ENCODE peak calls at places on chromosome 14, in ten cellular contexts. One of them, this sample, is unnamed.

GRCh38 chr14:49593016-49593415 is 5.7 kb upstream of the LRR1 start:
- DNase-seq in pancreas: no peak
- DNase-seq in MM.1S: no peak
- DNase-seq in HCT116: no peak
- DNase-seq in cardiac fibroblast: peak
- DNase-seq in skeletal muscle cell: no peak
- DNase-seq in sigmoid colon: no peak
- DNase-seq in BJ: no peak
- DNase-seq in WERI-Rb-1: no peak
- DNase-seq in astrocyte of the spinal cord: peak
- DNase-seq in this sample: peak

GRCh38 chr14:34673702-34674101 is 40.7 kb downstream of the CFL2 start:
- DNase-seq in pancreas: no peak
- DNase-seq in MM.1S: no peak
- DNase-seq in HCT116: no peak
- DNase-seq in cardiac fibroblast: no peak
- DNase-seq in skeletal muscle cell: no peak
- DNase-seq in sigmoid colon: no peak
- DNase-seq in BJ: no peak
- DNase-seq in WERI-Rb-1: no peak
- DNase-seq in astrocyte of the spinal cord: no peak
- DNase-seq in this sample: no peak

GRCh38 chr14:28294834-28295440 is 471.6 kb upstream of the FOXG1 start:
- DNase-seq in pancreas: no peak
- DNase-seq in MM.1S: peak
- DNase-seq in HCT116: no peak
- DNase-seq in cardiac fibroblast: peak
- DNase-seq in skeletal muscle cell: peak
- DNase-seq in sigmoid colon: no peak
- DNase-seq in BJ: no peak
- DNase-seq in WERI-Rb-1: no peak
- DNase-seq in astrocyte of the spinal cord: peak
- DNase-seq in this sample: no peak

GRCh38 chr14:102362084-102362483 is 606 bp downstream of the CINP start:
- DNase-seq in pancreas: no peak
- DNase-seq in MM.1S: no peak
- DNase-seq in HCT116: no peak
- DNase-seq in cardiac fibroblast: peak
- DNase-seq in skeletal muscle cell: no peak
- DNase-seq in sigmoid colon: no peak
- DNase-seq in BJ: peak
- DNase-seq in WERI-Rb-1: no peak
- DNase-seq in astrocyte of the spinal cord: peak
- DNase-seq in this sample: no peak

GRCh38 chr14:88554458-88555286 is at the start of gene PTPN21:
- DNase-seq in pancreas: peak
- DNase-seq in MM.1S: peak
- DNase-seq in HCT116: no peak
- DNase-seq in cardiac fibroblast: peak
- DNase-seq in skeletal muscle cell: no peak
- DNase-seq in sigmoid colon: peak
- DNase-seq in BJ: no peak
- DNase-seq in WERI-Rb-1: peak
- DNase-seq in astrocyte of the spinal cord: peak
- DNase-seq in this sample: no peak

GRCh38 chr14:105064001-105064400 is 1.2 kb downstream of the GPR132 start:
- DNase-seq in pancreas: no peak
- DNase-seq in MM.1S: no peak
- DNase-seq in HCT116: no peak
- DNase-seq in cardiac fibroblast: no peak
- DNase-seq in skeletal muscle cell: no peak
- DNase-seq in sigmoid colon: no peak
- DNase-seq in BJ: no peak
- DNase-seq in WERI-Rb-1: no peak
- DNase-seq in astrocyte of the spinal cord: no peak
- DNase-seq in this sample: no peak

GRCh38 chr14:51908086-51908485 is 47.7 kb downstream of the GNG2 start:
- DNase-seq in pancreas: no peak
- DNase-seq in MM.1S: no peak
- DNase-seq in HCT116: no peak
- DNase-seq in cardiac fibroblast: peak
- DNase-seq in skeletal muscle cell: no peak
- DNase-seq in sigmoid colon: no peak
- DNase-seq in BJ: no peak
- DNase-seq in WERI-Rb-1: no peak
- DNase-seq in astrocyte of the spinal cord: no peak
- DNase-seq in this sample: no peak

GRCh38 chr14:80188571-80188970 is 22.7 kb downstream of the DIO2 start:
- DNase-seq in pancreas: no peak
- DNase-seq in MM.1S: no peak
- DNase-seq in HCT116: no peak
- DNase-seq in cardiac fibroblast: no peak
- DNase-seq in skeletal muscle cell: no peak
- DNase-seq in sigmoid colon: no peak
- DNase-seq in BJ: no peak
- DNase-seq in WERI-Rb-1: no peak
- DNase-seq in astrocyte of the spinal cord: no peak
- DNase-seq in this sample: no peak

GRCh38 chr14:22887260-22887989 is 4.4 kb downstream of the REM2 start:
- DNase-seq in pancreas: no peak
- DNase-seq in MM.1S: peak
- DNase-seq in HCT116: peak
- DNase-seq in cardiac fibroblast: peak
- DNase-seq in skeletal muscle cell: peak
- DNase-seq in sigmoid colon: peak
- DNase-seq in BJ: no peak
- DNase-seq in WERI-Rb-1: no peak
- DNase-seq in astrocyte of the spinal cord: peak
- DNase-seq in this sample: no peak

GRCh38 chr14:22886500-22887259 is 3.7 kb downstream of the REM2 start:
- DNase-seq in pancreas: peak
- DNase-seq in MM.1S: peak
- DNase-seq in HCT116: peak
- DNase-seq in cardiac fibroblast: peak
- DNase-seq in skeletal muscle cell: no peak
- DNase-seq in sigmoid colon: peak
- DNase-seq in BJ: no peak
- DNase-seq in WERI-Rb-1: no peak
- DNase-seq in astrocyte of the spinal cord: peak
- DNase-seq in this sample: no peak

GRCh38 chr14:22885975-22886374 is 3.0 kb downstream of the REM2 start:
- DNase-seq in pancreas: no peak
- DNase-seq in MM.1S: no peak
- DNase-seq in HCT116: no peak
- DNase-seq in cardiac fibroblast: no peak
- DNase-seq in skeletal muscle cell: no peak
- DNase-seq in sigmoid colon: no peak
- DNase-seq in BJ: no peak
- DNase-seq in WERI-Rb-1: no peak
- DNase-seq in astrocyte of the spinal cord: no peak
- DNase-seq in this sample: no peak

GRCh38 chr14:22888662-22889061 is 5.6 kb downstream of the REM2 start:
- DNase-seq in pancreas: no peak
- DNase-seq in MM.1S: peak
- DNase-seq in HCT116: no peak
- DNase-seq in cardiac fibroblast: no peak
- DNase-seq in skeletal muscle cell: no peak
- DNase-seq in sigmoid colon: no peak
- DNase-seq in BJ: no peak
- DNase-seq in WERI-Rb-1: no peak
- DNase-seq in astrocyte of the spinal cord: no peak
- DNase-seq in this sample: no peak

GRCh38 chr14:22887990-22888378 is 5.0 kb downstream of the REM2 start:
- DNase-seq in pancreas: no peak
- DNase-seq in MM.1S: peak
- DNase-seq in HCT116: no peak
- DNase-seq in cardiac fibroblast: no peak
- DNase-seq in skeletal muscle cell: no peak
- DNase-seq in sigmoid colon: no peak
- DNase-seq in BJ: no peak
- DNase-seq in WERI-Rb-1: no peak
- DNase-seq in astrocyte of the spinal cord: no peak
- DNase-seq in this sample: no peak
- H3K4me3 ChIP-seq in pancreas: peak
- H3K4me3 ChIP-seq in MM.1S: peak
- H3K4me3 ChIP-seq in HCT116: peak
- H3K4me3 ChIP-seq in cardiac fibroblast: peak
- H3K4me3 ChIP-seq in skeletal muscle cell: peak
- H3K4me3 ChIP-seq in sigmoid colon: peak
- H3K4me3 ChIP-seq in BJ: peak
- H3K4me3 ChIP-seq in WERI-Rb-1: no peak
- H3K4me3 ChIP-seq in astrocyte of the spinal cord: peak
- H3K4me3 ChIP-seq in this sample: peak

DNA sequence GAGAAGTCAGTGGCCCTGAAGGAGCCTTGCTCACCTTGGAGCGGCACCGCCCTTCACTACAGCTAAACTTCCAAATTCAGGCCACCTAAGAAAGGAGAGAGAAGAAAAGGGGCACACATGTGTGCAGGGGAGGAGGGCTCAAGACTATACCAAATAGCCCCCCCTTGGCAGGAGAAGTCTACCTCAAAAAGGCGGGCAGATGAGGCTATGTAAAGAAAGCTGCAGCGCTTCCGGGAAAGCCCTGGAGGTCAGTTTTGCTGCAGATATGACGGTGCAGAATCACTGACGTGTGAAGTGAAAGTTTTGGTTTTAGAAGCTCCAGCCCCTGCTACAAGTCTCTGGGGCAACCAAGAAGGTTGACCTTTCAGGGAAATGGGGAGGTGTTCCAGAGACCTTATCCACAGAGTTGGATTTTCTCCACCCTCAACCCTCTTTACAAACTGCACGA is 48.2 kb upstream of the PNMA1 start:
- DNase-seq in pancreas: no peak
- DNase-seq in MM.1S: peak
- DNase-seq in HCT116: no peak
- DNase-seq in cardiac fibroblast: no peak
- DNase-seq in skeletal muscle cell: no peak
- DNase-seq in sigmoid colon: no peak
- DNase-seq in BJ: no peak
- DNase-seq in WERI-Rb-1: no peak
- DNase-seq in astrocyte of the spinal cord: no peak
- DNase-seq in this sample: no peak
- H3K4me3 ChIP-seq in pancreas: no peak
- H3K4me3 ChIP-seq in MM.1S: no peak
- H3K4me3 ChIP-seq in HCT116: no peak
- H3K4me3 ChIP-seq in cardiac fibroblast: no peak
- H3K4me3 ChIP-seq in skeletal muscle cell: no peak
- H3K4me3 ChIP-seq in sigmoid colon: no peak
- H3K4me3 ChIP-seq in BJ: no peak
- H3K4me3 ChIP-seq in WERI-Rb-1: no peak
- H3K4me3 ChIP-seq in astrocyte of the spinal cord: no peak
- H3K4me3 ChIP-seq in this sample: no peak

GRCh38 chr14:37170993-37171392 is 1.4 kb downstream of the SLC25A21 start:
- DNase-seq in pancreas: no peak
- DNase-seq in MM.1S: no peak
- DNase-seq in HCT116: no peak
- DNase-seq in cardiac fibroblast: no peak
- DNase-seq in skeletal muscle cell: no peak
- DNase-seq in sigmoid colon: no peak
- DNase-seq in BJ: no peak
- DNase-seq in WERI-Rb-1: no peak
- DNase-seq in astrocyte of the spinal cord: no peak
- DNase-seq in this sample: no peak

GRCh38 chr14:37172024-37172869 is at the start of gene SLC25A21:
- DNase-seq in pancreas: peak
- DNase-seq in MM.1S: no peak
- DNase-seq in HCT116: peak
- DNase-seq in cardiac fibroblast: peak
- DNase-seq in skeletal muscle cell: peak
- DNase-seq in sigmoid colon: peak
- DNase-seq in BJ: peak
- DNase-seq in WERI-Rb-1: peak
- DNase-seq in astrocyte of the spinal cord: peak
- DNase-seq in this sample: peak

GRCh38 chr14:37170237-37170636 is 2.2 kb downstream of the SLC25A21 start:
- DNase-seq in pancreas: no peak
- DNase-seq in MM.1S: no peak
- DNase-seq in HCT116: no peak
- DNase-seq in cardiac fibroblast: no peak
- DNase-seq in skeletal muscle cell: no peak
- DNase-seq in sigmoid colon: no peak
- DNase-seq in BJ: no peak
- DNase-seq in WERI-Rb-1: no peak
- DNase-seq in astrocyte of the spinal cord: no peak
- DNase-seq in this sample: no peak

GRCh38 chr14:37171678-37172023 is 755 bp downstream of the SLC25A21 start:
- DNase-seq in pancreas: no peak
- DNase-seq in MM.1S: no peak
- DNase-seq in HCT116: no peak
- DNase-seq in cardiac fibroblast: no peak
- DNase-seq in skeletal muscle cell: no peak
- DNase-seq in sigmoid colon: no peak
- DNase-seq in BJ: no peak
- DNase-seq in WERI-Rb-1: no peak
- DNase-seq in astrocyte of the spinal cord: no peak
- DNase-seq in this sample: no peak

GRCh38 chr14:37172936-37173613 is 669 bp upstream of the SLC25A21 start:
- DNase-seq in pancreas: no peak
- DNase-seq in MM.1S: no peak
- DNase-seq in HCT116: no peak
- DNase-seq in cardiac fibroblast: no peak
- DNase-seq in skeletal muscle cell: no peak
- DNase-seq in sigmoid colon: no peak
- DNase-seq in BJ: no peak
- DNase-seq in WERI-Rb-1: no peak
- DNase-seq in astrocyte of the spinal cord: no peak
- DNase-seq in this sample: no peak
- H3K4me3 ChIP-seq in pancreas: peak
- H3K4me3 ChIP-seq in MM.1S: no peak
- H3K4me3 ChIP-seq in HCT116: peak
- H3K4me3 ChIP-seq in cardiac fibroblast: no peak
- H3K4me3 ChIP-seq in skeletal muscle cell: peak
- H3K4me3 ChIP-seq in sigmoid colon: peak
- H3K4me3 ChIP-seq in BJ: peak
- H3K4me3 ChIP-seq in WERI-Rb-1: no peak
- H3K4me3 ChIP-seq in astrocyte of the spinal cord: peak
- H3K4me3 ChIP-seq in this sample: peak

DNA sequence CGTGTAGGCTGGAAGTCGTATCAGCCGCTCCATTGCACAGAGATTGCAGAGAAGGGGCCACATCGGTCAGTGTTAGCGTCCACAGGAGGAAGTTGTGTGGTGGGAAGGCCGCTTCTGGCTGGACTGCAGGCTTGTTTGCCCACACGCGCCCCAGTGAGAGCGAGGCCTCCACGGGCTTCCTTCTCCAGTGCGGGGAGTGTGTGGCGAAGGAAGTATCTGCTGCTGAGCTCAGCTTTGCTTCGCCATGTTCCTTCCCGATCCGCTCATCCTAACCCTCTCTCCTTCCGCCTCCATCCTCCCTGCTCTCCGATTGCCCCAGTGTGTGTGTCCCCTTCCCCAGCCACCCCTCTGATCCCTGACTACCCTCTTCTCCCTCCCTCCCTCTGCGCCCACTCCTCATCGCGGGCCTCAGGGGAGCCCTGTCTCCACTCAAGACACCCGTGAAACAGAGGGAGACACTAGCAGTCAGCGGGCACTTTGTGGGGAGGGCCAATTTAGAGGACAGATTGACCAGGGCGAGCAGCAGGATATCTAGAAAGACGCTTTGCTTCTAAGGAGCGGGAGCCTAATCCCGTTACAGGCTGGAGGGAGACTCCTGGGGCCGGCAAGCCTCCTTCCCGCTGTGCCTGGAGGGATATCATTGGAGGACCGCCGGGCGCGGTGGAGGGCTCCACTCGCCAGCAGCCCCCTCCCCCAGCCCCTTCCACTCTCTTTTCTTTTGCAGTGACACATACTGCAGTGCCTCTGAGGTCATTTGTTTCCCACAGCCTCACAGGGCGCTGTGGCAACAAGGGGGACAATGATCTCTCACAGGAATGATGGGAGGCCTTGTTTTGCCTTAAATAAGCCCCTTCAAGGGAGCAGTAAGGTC is 428.8 kb downstream of the ZFP36L1 start:
- DNase-seq in pancreas: no peak
- DNase-seq in MM.1S: no peak
- DNase-seq in HCT116: no peak
- DNase-seq in cardiac fibroblast: peak
- DNase-seq in skeletal muscle cell: peak
- DNase-seq in sigmoid colon: peak
- DNase-seq in BJ: no peak
- DNase-seq in WERI-Rb-1: peak
- DNase-seq in astrocyte of the spinal cord: peak
- DNase-seq in this sample: no peak
- H3K4me3 ChIP-seq in pancreas: no peak
- H3K4me3 ChIP-seq in MM.1S: no peak
- H3K4me3 ChIP-seq in HCT116: no peak
- H3K4me3 ChIP-seq in cardiac fibroblast: no peak
- H3K4me3 ChIP-seq in skeletal muscle cell: no peak
- H3K4me3 ChIP-seq in sigmoid colon: no peak
- H3K4me3 ChIP-seq in BJ: no peak
- H3K4me3 ChIP-seq in WERI-Rb-1: peak
- H3K4me3 ChIP-seq in astrocyte of the spinal cord: no peak
- H3K4me3 ChIP-seq in this sample: no peak